ENCODE peak calls at places on chromosomes 1 and 21, in four cellular contexts. O is GM20000, T is transverse colon, G is heart left ventricle. V is an unnamed sample.

GRCh38 chr1:215544566-215544965 is 22.5 kb upstream of the KCTD3 start:
- DNase-seq in O (no peak), T (no peak), G (no peak), V (no peak)

GRCh38 chr1:119674835-119675289 is 26.8 kb upstream of the ZNF697 start:
- DNase-seq in O (peak), T (peak), G (no peak), V (no peak)

GRCh38 chr1:112575154-112575804 is 43.7 kb downstream of the ST7L start:
- DNase-seq in O (no peak), T (no peak), G (no peak), V (no peak)

GRCh38 chr1:28176492-28177470 is at the start of gene PTAFR:
- DNase-seq in O (peak), T (peak), G (peak), V (peak)

GRCh38 chr21:41760411-41760810 is 6.4 kb downstream of the RIPK4 start:
- DNase-seq in O (no peak), T (no peak), G (no peak), V (no peak)

GRCh38 chr1:234975122-234975940 is 153.3 kb downstream of the TOMM20 start:
- DNase-seq in O (no peak), T (no peak), G (no peak), V (no peak)

GRCh38 chr1:32715901-32716311 is 13.3 kb upstream of the SYNC start:
- DNase-seq in O (no peak), T (no peak), G (no peak), V (no peak)

GRCh38 chr1:171127481-171127880 is 36.8 kb downstream of the FMO3 start:
- DNase-seq in O (no peak), T (no peak), G (no peak), V (no peak)

GRCh38 chr1:205590777-205591513 is 40.9 kb downstream of the ELK4 start:
- DNase-seq in O (no peak), T (no peak), G (no peak), V (no peak)

GRCh38 chr1:1281533-1282321 is 1.5 kb downstream of the SCNN1D start:
- DNase-seq in O (no peak), T (peak), G (peak), V (peak)

V was measured in RPMI8226.